ENCODE peak calls at places on chromosomes 13 and 19, in five cellular contexts. M, X, Q, V and A are unnamed samples.
A peak's percentile ranks its signal among the peaks of the same experiment; 100 is the strongest.

GRCh38 chr13:73288596-73288995 is 229.8 kb downstream of the KLF5 start:
- DNase-seq in M (no peak), X (no peak), Q (no peak), V (no peak), A (no peak)

GRCh38 chr13:28621439-28621838 is 37.5 kb upstream of the POMP start:
- DNase-seq in M (no peak), X (no peak), Q (no peak), V (no peak), A (no peak)

GRCh38 chr13:104318121-104318520 is 1251.9 kb upstream of the SLC10A2 start:
- DNase-seq in M (no peak), X (no peak), Q (no peak), V (peak; percentile 15), A (peak; percentile 4)

GRCh38 chr13:104984296-104984818 is 1551.1 kb downstream of the EFNB2 start:
- DNase-seq in M (peak; percentile 12), X (peak; percentile 52), Q (no peak), V (peak; percentile 1), A (peak; percentile 91)

GRCh38 chr19:12899891-12900518 is 9.0 kb downstream of the GCDH start:
- DNase-seq in M (no peak), X (no peak), Q (no peak), V (no peak), A (no peak)

GRCh38 chr19:49157445-49158224 is at the start of gene TRPM4:
- DNase-seq in M (peak; percentile 38), X (no peak), Q (no peak), V (peak; percentile 65), A (peak; percentile 80)

GRCh38 chr13:36789061-36789460 is 30.0 kb upstream of the RFXAP start:
- DNase-seq in M (no peak), X (no peak), Q (no peak), V (no peak), A (no peak)

GRCh38 chr13:48532146-48532472 is 771 bp downstream of the RCBTB2 start:
- DNase-seq in M (no peak), X (no peak), Q (no peak), V (peak; percentile 74), A (peak; percentile 71)

GRCh38 chr13:113814435-113814821 is 49.4 kb downstream of the GAS6 start:
- DNase-seq in M (no peak), X (no peak), Q (no peak), V (peak; percentile 57), A (no peak)